ENCODE peak calls at places on chromosomes 6 and 20, in seven cellular contexts. L is HepG2, S is SK-N-SH, C is GM12878, R is K562, O is H1, Q is HCT116. M is an unnamed sample.

GRCh38 chr20:20932156-20932555 is 174.0 kb downstream of the LINC00237 start:
- DNase-seq in S (no peak), Q (no peak), R (no peak), L (no peak), C (no peak), O (no peak), M (no peak)

GRCh38 chr6:22325481-22325880 is 28.6 kb upstream of the PRL start:
- DNase-seq in L (no peak), C (no peak), O (no peak), S (no peak), R (no peak), Q (no peak), M (no peak)

GRCh38 chr6:160730911-160731310 is 28.9 kb downstream of the PLG start:
- DNase-seq in O (peak; percentile 68), S (no peak), Q (no peak), L (peak; percentile 31), R (peak; percentile 48), C (no peak), M (no peak)

GRCh38 chr20:9508240-9508661 is 6.1 kb upstream of the LAMP5 start:
- DNase-seq in L (no peak), S (no peak), Q (no peak), O (peak; percentile 64), C (no peak), R (no peak), M (no peak)

GRCh38 chr6:2733324-2733723 is 17.4 kb downstream of the MYLK4 start:
- DNase-seq in C (peak; percentile 84), S (no peak), Q (no peak), R (peak; percentile 66), L (no peak), O (no peak), M (no peak)

GRCh38 chr6:89984926-89985743 is 90.9 kb downstream of the GJA10 start:
- DNase-seq in L (no peak), S (peak; percentile 83), Q (no peak), O (no peak), R (peak; percentile 27), C (no peak), M (no peak)

GRCh38 chr6:156449128-156449527 is 328.1 kb upstream of the ARID1B start:
- DNase-seq in O (no peak), Q (no peak), C (no peak), S (no peak), R (no peak), L (no peak), M (no peak)

GRCh38 chr20:20755227-20755626 is 42.8 kb upstream of the RALGAPA2 start:
- DNase-seq in S (no peak), L (no peak), R (no peak), Q (no peak), C (no peak), O (no peak), M (no peak)

GRCh38 chr6:161266866-161267265 is 7.0 kb downstream of the AGPAT4 start:
- DNase-seq in L (no peak), Q (no peak), S (no peak), R (no peak), C (no peak), O (peak; percentile 32), M (no peak)

GRCh38 chr6:36095497-36096391 is 34.6 kb upstream of the MAPK13 start:
- DNase-seq in L (peak; percentile 98), S (no peak), Q (no peak), C (no peak), R (no peak), O (no peak), M (no peak)

GRCh38 chr20:23413862-23414422 is 7.3 kb downstream of the NAPB start:
- DNase-seq in Q (no peak), O (no peak), S (no peak), L (no peak), C (no peak), R (no peak), M (no peak)

GRCh38 chr20:7392551-7392950 is 547.7 kb downstream of the HAO1 start:
- DNase-seq in L (no peak), O (no peak), Q (no peak), C (no peak), S (no peak), R (no peak), M (no peak)

GRCh38 chr6:97282726-97283617 is at the start of gene MMS22L:
- DNase-seq in O (peak; percentile 95), S (peak; percentile 94), R (peak; percentile 92), C (peak; percentile 77), L (peak; percentile 92), Q (peak; percentile 91), M (peak; percentile 56)

GRCh38 chr20:40802886-40803285 is 113.8 kb upstream of the MAFB start:
- DNase-seq in L (no peak), C (no peak), O (peak; percentile 4), S (no peak), Q (no peak), R (no peak), M (no peak)

GRCh38 chr6:7879579-7879978 is 31.0 kb downstream of the TXNDC5 start:
- DNase-seq in C (no peak), S (no peak), R (no peak), Q (no peak), L (no peak), O (no peak), M (no peak)

GRCh38 chr6:111978826-111979225 is 75.1 kb upstream of the CCN6 start:
- DNase-seq in C (no peak), L (no peak), R (no peak), O (no peak), S (no peak), Q (no peak), M (no peak)

GRCh38 chr6:111972714-111973678 is 80.9 kb upstream of the CCN6 start:
- DNase-seq in R (no peak), Q (no peak), L (no peak), S (peak; percentile 36), O (no peak), C (no peak), M (no peak)

GRCh38 chr6:111973897-111974639 is 79.8 kb upstream of the CCN6 start:
- DNase-seq in S (no peak), Q (no peak), O (no peak), R (no peak), C (no peak), L (no peak), M (no peak)

GRCh38 chr6:111975501-111975900 is 78.4 kb upstream of the CCN6 start:
- DNase-seq in S (no peak), O (no peak), L (no peak), R (no peak), C (no peak), Q (no peak), M (no peak)

DNA sequence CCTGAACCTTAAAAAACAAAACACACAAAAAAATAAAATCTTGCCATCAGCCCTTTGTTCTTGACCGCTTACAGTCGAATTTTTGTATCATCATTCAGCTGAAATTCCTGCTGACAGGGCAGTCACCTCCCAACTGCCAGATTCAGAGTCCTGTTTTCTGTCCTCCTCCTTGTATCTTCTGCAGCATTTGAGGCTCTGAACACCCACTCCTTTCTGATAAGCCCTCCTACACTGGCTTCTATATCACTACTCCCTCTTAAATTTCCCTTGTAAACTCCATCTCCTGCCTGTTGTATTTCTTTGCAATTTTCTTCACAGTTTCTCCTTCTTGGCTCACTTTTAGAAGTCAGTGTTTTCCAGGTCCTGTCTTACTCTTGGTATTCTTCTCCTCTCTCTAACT is 77.7 kb upstream of the CCN6 start:
- DNase-seq in L (no peak), S (no peak), O (no peak), R (no peak), Q (no peak), C (no peak), M (no peak)
- TF ChIP-seq JUND in L (no peak), S (no peak), O (no peak), R (no peak), Q (no peak), C (no peak), M (no peak)

DNA sequence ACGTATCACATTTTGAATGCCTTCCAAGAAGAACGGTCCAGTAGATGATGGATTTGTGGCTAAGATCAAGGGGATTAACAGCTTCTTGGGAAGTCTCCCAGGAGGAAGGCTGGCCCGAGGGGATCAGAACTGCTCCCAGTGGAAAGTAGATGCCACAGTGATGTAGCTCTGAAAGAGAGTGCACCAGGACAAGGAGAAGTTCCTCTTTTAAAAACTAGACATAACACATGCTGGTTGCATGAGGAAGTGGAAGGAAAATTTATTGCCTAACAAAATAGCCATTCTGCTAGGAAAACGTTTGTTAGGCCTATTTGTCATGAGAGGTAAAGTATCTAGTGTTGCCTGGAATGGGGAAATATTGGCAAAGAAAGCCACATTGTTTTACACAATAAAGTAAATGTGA is 87.8 kb downstream of the CDH26 start:
- DNase-seq in R (no peak), S (no peak), O (no peak), Q (no peak), L (no peak), C (no peak), M (no peak)
- TF ChIP-seq JUND in R (no peak), S (no peak), O (no peak), Q (no peak), L (no peak), C (no peak), M (no peak)

DNA sequence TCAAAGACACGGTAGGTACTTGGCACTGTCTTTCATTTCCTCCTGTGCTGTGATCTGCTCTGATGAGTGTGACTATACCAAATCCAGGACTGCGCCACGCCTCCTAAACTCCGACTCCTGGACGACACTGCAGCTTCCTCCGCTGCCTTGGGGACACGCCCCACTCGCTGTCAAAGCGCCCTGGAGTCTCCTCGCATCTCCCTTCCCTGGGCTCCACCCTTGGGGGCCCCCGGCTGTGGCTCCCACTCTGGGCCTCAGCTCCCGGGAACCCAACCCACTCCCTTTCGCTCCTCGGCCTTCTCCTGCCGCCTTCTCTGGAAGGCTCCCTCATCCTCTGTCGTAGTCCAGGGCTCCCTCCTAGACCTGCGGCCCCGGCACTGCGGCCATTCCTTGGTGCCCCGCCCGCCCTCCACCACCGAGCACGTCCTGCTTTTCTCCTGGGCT is 61.2 kb downstream of the RSPH3 start:
- DNase-seq in S (no peak), C (no peak), R (peak; percentile 69), O (no peak), Q (peak; percentile 24), L (no peak), M (peak; percentile 81)
- TF ChIP-seq JUND in S (no peak), C (no peak), R (no peak), O (no peak), Q (no peak), L (no peak), M (no peak)

GRCh38 chr6:75403563-75403962 is 90.0 kb downstream of the FILIP1 start:
- DNase-seq in R (no peak), L (no peak), Q (no peak), O (no peak), C (no peak), S (no peak), M (no peak)

GRCh38 chr6:75414445-75415021 is 79.1 kb downstream of the FILIP1 start:
- DNase-seq in S (no peak), C (no peak), L (no peak), R (no peak), O (no peak), Q (no peak), M (no peak)

GRCh38 chr6:75412937-75413662 is 80.5 kb downstream of the FILIP1 start:
- DNase-seq in Q (no peak), O (no peak), L (no peak), R (no peak), C (no peak), S (no peak), M (no peak)

GRCh38 chr6:75409928-75410327 is 83.7 kb downstream of the FILIP1 start:
- DNase-seq in C (no peak), L (no peak), S (no peak), O (no peak), Q (no peak), R (no peak), M (no peak)

DNA sequence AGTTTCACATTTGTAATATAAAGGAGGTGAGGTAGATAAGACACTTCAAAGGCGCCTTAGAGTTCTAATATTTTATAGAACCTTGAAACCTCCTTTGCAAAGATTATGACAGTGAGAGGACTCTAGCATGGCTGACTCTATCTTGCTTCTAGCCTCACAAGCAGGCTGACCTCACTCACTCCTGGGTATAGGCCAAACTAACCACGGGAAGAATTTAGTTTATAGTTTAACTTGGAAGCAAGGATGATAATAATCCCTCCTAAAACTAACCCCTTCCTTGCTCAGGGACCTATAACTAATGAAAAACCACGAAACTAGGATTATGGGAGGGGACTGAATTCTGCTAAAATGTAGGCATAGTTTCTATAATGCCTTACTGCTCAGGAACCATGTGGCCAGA is 84.3 kb downstream of the FILIP1 start:
- DNase-seq in R (no peak), Q (no peak), L (no peak), C (no peak), O (no peak), S (no peak), M (no peak)
- TF ChIP-seq JUND in R (no peak), Q (no peak), L (no peak), C (no peak), O (no peak), S (no peak), M (no peak)